ENCODE peak calls at places on chromosomes 1 and 21, in five cellular contexts. P is GM12878, M is stomach, C is fibroblast of lung, T is fibroblast of the aortic adventitia. Q is an unnamed sample.

GRCh38 chr1:38587734-38588133 is 271.8 kb downstream of the RRAGC start:
- DNase-seq in P (no peak), M (no peak), C (no peak), T (no peak), Q (no peak)

GRCh38 chr1:213443415-213443814 is 392.4 kb downstream of the RPS6KC1 start:
- DNase-seq in P (no peak), M (no peak), C (no peak), T (no peak), Q (no peak)

GRCh38 chr1:108327534-108328462 is 83.9 kb upstream of the NBPF4 start:
- DNase-seq in P (no peak), M (no peak), C (no peak), T (no peak), Q (no peak)

GRCh38 chr1:110433803-110434202 is 17.1 kb upstream of the PROK1 start:
- DNase-seq in P (no peak), M (peak; percentile 34), C (peak; percentile 17), T (peak; percentile 30), Q (no peak)

GRCh38 chr1:145961109-145961424 is 3.2 kb upstream of the LIX1L start:
- DNase-seq in P (no peak), M (no peak), C (no peak), T (no peak), Q (no peak)

GRCh38 chr1:69252696-69253095 is 315.0 kb upstream of the LRRC7 start:
- DNase-seq in P (no peak), M (no peak), C (no peak), T (no peak), Q (no peak)

GRCh38 chr1:155479205-155479604 is 83.4 kb downstream of the ASH1L start:
- DNase-seq in P (no peak), M (no peak), C (peak; percentile 34), T (peak; percentile 42), Q (no peak)

GRCh38 chr1:219938706-219939105 is 10.3 kb upstream of the SLC30A10 start:
- DNase-seq in P (no peak), M (no peak), C (peak; percentile 23), T (peak; percentile 78), Q (no peak)

GRCh38 chr1:73056826-73057225 is 774.5 kb upstream of the NEGR1 start:
- DNase-seq in P (no peak), M (no peak), C (no peak), T (no peak), Q (no peak)

GRCh38 chr1:21295059-21295401 is 4.8 kb upstream of the ECE1 start:
- DNase-seq in P (no peak), M (no peak), C (no peak), T (peak; percentile 55), Q (no peak)

GRCh38 chr1:180994262-180994661 is 28.4 kb downstream of the STX6 start:
- DNase-seq in P (no peak), M (no peak), C (no peak), T (peak; percentile 4), Q (no peak)

GRCh38 chr1:85449356-85449755 is 15.6 kb downstream of the DDAH1 start:
- DNase-seq in P (no peak), M (no peak), C (no peak), T (no peak), Q (no peak)

GRCh38 chr1:94917251-94917650 is 9.7 kb downstream of the CNN3 start:
- DNase-seq in P (no peak), M (no peak), C (no peak), T (no peak), Q (no peak)

GRCh38 chr1:94908965-94909364 is 17.9 kb downstream of the CNN3 start:
- DNase-seq in P (no peak), M (no peak), C (no peak), T (no peak), Q (no peak)

GRCh38 chr1:94908190-94908589 is 18.7 kb downstream of the CNN3 start:
- DNase-seq in P (no peak), M (no peak), C (no peak), T (no peak), Q (no peak)

GRCh38 chr1:94909486-94909885 is 17.4 kb downstream of the CNN3 start:
- DNase-seq in P (no peak), M (no peak), C (peak; percentile 26), T (no peak), Q (no peak)

DNA sequence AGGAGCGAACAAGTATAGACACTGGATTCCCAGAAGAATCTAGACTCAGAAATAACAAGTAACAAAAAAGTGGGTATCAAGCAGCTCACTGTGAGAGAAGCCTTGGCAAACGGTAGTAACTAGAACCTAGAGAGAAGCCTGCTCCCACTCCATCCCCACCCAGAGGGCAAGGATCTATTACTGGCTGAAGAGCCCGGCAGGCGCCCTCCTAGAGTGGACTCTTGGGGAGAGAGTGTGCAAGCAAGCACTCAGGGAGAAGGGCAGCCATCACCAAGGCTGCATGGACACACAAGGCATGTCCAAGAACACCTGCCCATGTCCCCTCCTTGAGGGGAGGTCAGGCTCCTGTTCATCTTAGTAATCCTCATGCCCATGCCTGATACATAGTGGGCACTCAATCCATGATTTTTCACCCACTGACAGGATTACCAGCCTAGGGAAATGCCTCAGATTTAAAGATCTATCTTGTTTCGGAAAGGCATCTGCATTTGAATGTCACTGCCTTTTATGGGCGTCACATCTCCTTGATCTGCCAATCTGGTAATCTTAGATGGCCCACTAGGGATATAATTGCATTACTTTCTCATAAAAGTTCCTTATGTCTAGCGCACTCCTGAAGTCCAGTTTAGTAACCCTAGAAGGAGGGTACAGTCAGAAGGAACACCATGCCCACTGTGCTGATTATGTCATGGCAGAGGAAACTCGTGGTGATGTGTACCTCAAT is 14.5 kb downstream of the CNN3 start:
- DNase-seq in P (no peak), M (no peak), C (no peak), T (no peak), Q (no peak)
- H3K4me3 ChIP-seq in P (no peak overlapping the region), M (no peak overlapping the region), C (no peak overlapping the region), T (no peak overlapping the region), Q (no peak overlapping the region)

GRCh38 chr1:202812176-202813026 is 1.6 kb downstream of the PCAT6 start:
- DNase-seq in P (no peak), M (no peak), C (no peak), T (no peak), Q (no peak)
- TF ChIP-seq CTCF in P (no peak), M (no peak), C (no peak), T (no peak), Q (no peak)

DNA sequence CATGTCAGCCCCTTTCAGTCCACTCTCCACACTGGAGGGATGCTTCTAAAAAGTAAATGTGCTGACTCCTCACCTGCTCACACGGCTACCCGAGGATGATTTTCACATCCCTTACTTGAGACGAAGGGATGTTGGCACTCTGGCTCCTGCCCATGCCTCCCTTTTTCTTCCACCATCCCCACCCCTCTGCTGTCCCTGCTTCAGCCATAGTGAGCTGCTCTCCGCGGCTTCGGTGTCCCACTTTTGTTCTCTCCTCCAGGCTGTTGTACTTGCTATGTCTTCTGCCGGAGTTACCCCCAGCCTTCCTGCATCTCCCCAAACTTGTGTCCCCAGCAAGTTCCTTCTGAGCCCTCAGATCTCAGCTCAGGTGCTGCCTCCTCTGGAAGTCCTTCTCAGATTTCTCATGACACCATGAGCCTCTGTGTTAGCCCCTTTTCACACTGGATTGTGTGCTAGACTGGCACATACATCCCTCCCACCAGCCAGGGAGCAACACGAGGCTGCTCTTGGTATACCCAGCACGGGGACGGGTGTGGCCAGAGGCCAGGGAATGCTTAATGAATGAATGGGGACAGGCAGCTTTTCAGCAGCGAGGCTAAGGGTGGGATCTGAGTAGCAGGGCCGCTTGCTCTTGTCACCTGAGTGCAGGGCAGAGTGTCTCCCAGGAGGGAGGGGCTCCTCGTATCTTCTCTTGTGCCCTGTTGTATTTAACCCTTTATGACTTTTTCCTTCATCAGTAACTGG is 1.3 kb downstream of the ACOT11 start:
- DNase-seq in P (no peak), M (no peak), C (no peak), T (no peak), Q (no peak)
- H3K4me3 ChIP-seq in P (no peak overlapping the region), M (no peak overlapping the region), C (no peak overlapping the region), T (no peak overlapping the region), Q (no peak overlapping the region)

GRCh38 chr1:210594605-210595004 is 265.9 kb downstream of the HHAT start:
- DNase-seq in P (no peak), M (no peak), C (no peak), T (no peak), Q (no peak)
- TF ChIP-seq CTCF in P (no peak), M (no peak), C (no peak), T (no peak), Q (no peak)

DNA sequence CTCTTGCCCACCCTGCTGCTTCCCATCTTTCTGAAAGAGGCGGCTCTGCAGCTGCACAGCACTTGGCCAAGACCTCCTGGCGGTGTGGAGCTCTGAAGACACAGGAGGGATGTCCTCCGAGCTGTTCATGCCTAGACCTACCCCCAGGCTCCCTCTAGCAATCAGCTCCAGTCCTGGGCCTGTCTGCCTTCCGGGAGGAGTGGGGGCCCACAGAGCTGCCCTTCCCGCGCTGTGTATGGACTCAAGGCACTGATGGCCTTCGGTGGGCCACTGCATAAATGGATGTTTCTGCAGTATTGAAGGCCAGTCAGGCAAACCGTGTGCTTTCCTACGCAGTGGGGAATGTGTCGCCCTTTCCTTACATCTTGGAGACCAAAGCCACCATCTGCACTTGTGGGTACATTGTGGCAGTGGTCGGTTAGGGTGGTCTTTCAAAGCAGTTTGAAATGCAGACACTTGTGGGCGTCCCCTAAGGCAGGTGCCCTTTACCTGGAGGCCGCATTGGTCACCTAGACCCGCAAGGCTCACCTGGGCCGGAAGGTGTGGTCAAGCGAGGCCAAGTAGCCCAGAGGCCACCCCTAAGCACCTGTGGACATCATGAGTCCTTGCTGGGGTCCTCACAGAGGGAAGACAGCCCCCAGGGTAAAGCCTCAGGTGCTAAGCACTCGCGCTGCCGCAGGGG is 912 bp upstream of the PKNOX1 start:
- DNase-seq in P (no peak), M (no peak), C (no peak), T (no peak), Q (no peak)
- H3K4me3 ChIP-seq in P (peak overlapping the region; percentile 66), M (peak overlapping the region; percentile 61), C (peak overlapping the region; percentile 70), T (peak overlapping the region; percentile 76), Q (peak overlapping the region; percentile 75)

Q was measured in GM12864.